ENCODE peak calls at places on chromosomes 13 and 19, in seven cellular contexts. One of them, this sample, is unnamed.

GRCh38 chr13:113960276-113960948 is 13.5 kb downstream of the C13orf46 start:
- DNase-seq in psoas muscle: no peak
- DNase-seq in heart right ventricle: no peak
- DNase-seq in WERI-Rb-1: no peak
- DNase-seq in suprapubic skin: no peak
- DNase-seq in cardiac fibroblast: no peak
- DNase-seq in AG09319: no peak
- DNase-seq in this sample: no peak

GRCh38 chr13:52847682-52848432 is 583 bp downstream of the PCDH8 start:
- DNase-seq in psoas muscle: no peak
- DNase-seq in heart right ventricle: no peak
- DNase-seq in WERI-Rb-1: no peak
- DNase-seq in suprapubic skin: no peak
- DNase-seq in cardiac fibroblast: no peak
- DNase-seq in AG09319: no peak
- DNase-seq in this sample: no peak

GRCh38 chr13:110912651-110913051 is 2.2 kb downstream of the ANKRD10 start:
- DNase-seq in psoas muscle: peak
- DNase-seq in heart right ventricle: no peak
- DNase-seq in WERI-Rb-1: no peak
- DNase-seq in suprapubic skin: no peak
- DNase-seq in cardiac fibroblast: peak
- DNase-seq in AG09319: no peak
- DNase-seq in this sample: no peak

GRCh38 chr13:59360108-59360507 is 803.6 kb downstream of the DIAPH3 start:
- DNase-seq in psoas muscle: no peak
- DNase-seq in heart right ventricle: no peak
- DNase-seq in WERI-Rb-1: no peak
- DNase-seq in suprapubic skin: no peak
- DNase-seq in cardiac fibroblast: peak
- DNase-seq in AG09319: no peak
- DNase-seq in this sample: no peak

GRCh38 chr13:94858856-94859811 is 146.8 kb upstream of the SOX21 start:
- DNase-seq in psoas muscle: peak
- DNase-seq in heart right ventricle: peak
- DNase-seq in WERI-Rb-1: no peak
- DNase-seq in suprapubic skin: peak
- DNase-seq in cardiac fibroblast: peak
- DNase-seq in AG09319: no peak
- DNase-seq in this sample: no peak

GRCh38 chr13:83752141-83752540 is 130.1 kb downstream of the SLITRK1 start:
- DNase-seq in psoas muscle: no peak
- DNase-seq in heart right ventricle: no peak
- DNase-seq in WERI-Rb-1: no peak
- DNase-seq in suprapubic skin: no peak
- DNase-seq in cardiac fibroblast: peak
- DNase-seq in AG09319: no peak
- DNase-seq in this sample: no peak

GRCh38 chr13:98443329-98443728 is 133.6 kb downstream of the STK24 start:
- DNase-seq in psoas muscle: no peak
- DNase-seq in heart right ventricle: no peak
- DNase-seq in WERI-Rb-1: no peak
- DNase-seq in suprapubic skin: no peak
- DNase-seq in cardiac fibroblast: peak
- DNase-seq in AG09319: peak
- DNase-seq in this sample: no peak

GRCh38 chr19:28130066-28130511 is 1082.9 kb downstream of the UQCRFS1 start:
- DNase-seq in psoas muscle: no peak
- DNase-seq in heart right ventricle: no peak
- DNase-seq in WERI-Rb-1: peak
- DNase-seq in suprapubic skin: no peak
- DNase-seq in cardiac fibroblast: no peak
- DNase-seq in AG09319: no peak
- DNase-seq in this sample: no peak

GRCh38 chr13:105805866-105806265 is 729.6 kb downstream of the EFNB2 start:
- DNase-seq in psoas muscle: no peak
- DNase-seq in heart right ventricle: no peak
- DNase-seq in WERI-Rb-1: no peak
- DNase-seq in suprapubic skin: no peak
- DNase-seq in cardiac fibroblast: no peak
- DNase-seq in AG09319: no peak
- DNase-seq in this sample: no peak

GRCh38 chr13:113835461-113836274 is 28.2 kb downstream of the GAS6 start:
- DNase-seq in psoas muscle: peak
- DNase-seq in heart right ventricle: peak
- DNase-seq in WERI-Rb-1: peak
- DNase-seq in suprapubic skin: no peak
- DNase-seq in cardiac fibroblast: peak
- DNase-seq in AG09319: peak
- DNase-seq in this sample: no peak

GRCh38 chr13:38944219-38944618 is 46.4 kb downstream of the STOML3 start:
- DNase-seq in psoas muscle: no peak
- DNase-seq in heart right ventricle: no peak
- DNase-seq in WERI-Rb-1: no peak
- DNase-seq in suprapubic skin: no peak
- DNase-seq in cardiac fibroblast: no peak
- DNase-seq in AG09319: no peak
- DNase-seq in this sample: no peak

GRCh38 chr13:76836311-76836710 is 49.9 kb downstream of the KCTD12 start:
- DNase-seq in psoas muscle: no peak
- DNase-seq in heart right ventricle: no peak
- DNase-seq in WERI-Rb-1: no peak
- DNase-seq in suprapubic skin: no peak
- DNase-seq in cardiac fibroblast: peak
- DNase-seq in AG09319: no peak
- DNase-seq in this sample: no peak

GRCh38 chr13:96284971-96285370 is 195.1 kb downstream of the HS6ST3 start:
- DNase-seq in psoas muscle: no peak
- DNase-seq in heart right ventricle: no peak
- DNase-seq in WERI-Rb-1: no peak
- DNase-seq in suprapubic skin: no peak
- DNase-seq in cardiac fibroblast: no peak
- DNase-seq in AG09319: no peak
- DNase-seq in this sample: no peak

GRCh38 chr19:14475251-14476073 is at the start of gene PTGER1:
- DNase-seq in psoas muscle: no peak
- DNase-seq in heart right ventricle: no peak
- DNase-seq in WERI-Rb-1: peak
- DNase-seq in suprapubic skin: peak
- DNase-seq in cardiac fibroblast: peak
- DNase-seq in AG09319: no peak
- DNase-seq in this sample: no peak

GRCh38 chr19:1833540-1833939 is 14.7 kb downstream of the REXO1 start:
- DNase-seq in psoas muscle: no peak
- DNase-seq in heart right ventricle: no peak
- DNase-seq in WERI-Rb-1: no peak
- DNase-seq in suprapubic skin: no peak
- DNase-seq in cardiac fibroblast: no peak
- DNase-seq in AG09319: no peak
- DNase-seq in this sample: no peak

DNA sequence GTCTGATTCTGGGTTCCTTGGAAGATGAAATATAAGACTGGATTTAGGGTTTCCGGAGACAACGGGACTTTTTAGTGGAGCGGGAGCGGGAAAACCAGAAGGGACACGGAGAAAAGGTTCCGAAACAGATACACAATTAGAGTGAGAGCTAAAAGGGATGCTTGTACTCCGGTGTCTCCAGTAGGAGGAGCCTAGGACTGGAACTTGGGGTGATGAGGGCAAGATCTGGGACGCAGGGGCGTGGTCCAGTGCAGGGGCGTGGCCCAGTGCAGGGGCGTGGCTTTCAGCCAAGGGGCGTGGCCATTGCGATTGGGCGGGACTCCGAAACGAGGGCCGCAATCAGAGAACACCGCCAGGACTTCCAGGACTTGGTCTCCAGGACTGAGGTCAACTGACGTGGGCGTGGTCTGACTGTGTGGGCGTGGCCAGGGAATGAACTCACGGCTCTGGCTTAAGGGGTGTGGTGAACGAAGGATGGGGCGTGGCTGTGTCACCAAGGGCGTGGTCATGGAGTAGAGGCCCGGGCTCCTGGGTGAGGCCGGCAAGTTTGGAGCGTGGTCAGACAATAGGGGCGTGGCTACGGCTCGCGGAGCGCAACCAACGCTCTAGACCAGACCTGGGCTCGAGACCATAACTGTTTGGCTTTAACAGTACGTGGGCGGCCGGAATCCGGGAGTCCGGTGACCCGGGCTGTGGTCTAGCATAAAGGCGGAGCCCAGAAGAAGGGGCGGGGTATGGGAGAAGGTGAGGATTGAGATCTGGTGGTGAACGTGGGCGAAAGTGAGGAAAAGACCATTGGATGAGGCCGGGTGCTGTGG is at the start of gene DKKL1:
- DNase-seq in psoas muscle: peak
- DNase-seq in heart right ventricle: peak
- DNase-seq in WERI-Rb-1: peak
- DNase-seq in suprapubic skin: peak
- DNase-seq in cardiac fibroblast: peak
- DNase-seq in AG09319: peak
- DNase-seq in this sample: peak
- TF ChIP-seq CTCF in psoas muscle: no peak
- TF ChIP-seq CTCF in heart right ventricle: peak
- TF ChIP-seq CTCF in WERI-Rb-1: peak
- TF ChIP-seq CTCF in suprapubic skin: no peak
- TF ChIP-seq CTCF in cardiac fibroblast: no peak
- TF ChIP-seq CTCF in AG09319: peak
- TF ChIP-seq CTCF in this sample: peak

GRCh38 chr19:19406878-19407639 is 1.6 kb downstream of the GATAD2A start:
- DNase-seq in psoas muscle: peak
- DNase-seq in heart right ventricle: no peak
- DNase-seq in WERI-Rb-1: peak
- DNase-seq in suprapubic skin: no peak
- DNase-seq in cardiac fibroblast: peak
- DNase-seq in AG09319: no peak
- DNase-seq in this sample: no peak
- TF ChIP-seq CTCF in psoas muscle: peak
- TF ChIP-seq CTCF in heart right ventricle: no peak
- TF ChIP-seq CTCF in WERI-Rb-1: peak
- TF ChIP-seq CTCF in suprapubic skin: no peak
- TF ChIP-seq CTCF in cardiac fibroblast: peak
- TF ChIP-seq CTCF in AG09319: peak
- TF ChIP-seq CTCF in this sample: peak

GRCh38 chr13:86567119-86567518 is 767.9 kb upstream of the SLITRK6 start:
- DNase-seq in psoas muscle: no peak
- DNase-seq in heart right ventricle: no peak
- DNase-seq in WERI-Rb-1: no peak
- DNase-seq in suprapubic skin: no peak
- DNase-seq in cardiac fibroblast: no peak
- DNase-seq in AG09319: no peak
- DNase-seq in this sample: no peak
- TF ChIP-seq CTCF in psoas muscle: no peak
- TF ChIP-seq CTCF in heart right ventricle: no peak
- TF ChIP-seq CTCF in WERI-Rb-1: no peak
- TF ChIP-seq CTCF in suprapubic skin: no peak
- TF ChIP-seq CTCF in cardiac fibroblast: no peak
- TF ChIP-seq CTCF in AG09319: no peak
- TF ChIP-seq CTCF in this sample: peak

GRCh38 chr13:86792153-86792651 is 879.0 kb upstream of the SLITRK5 start:
- DNase-seq in psoas muscle: no peak
- DNase-seq in heart right ventricle: no peak
- DNase-seq in WERI-Rb-1: no peak
- DNase-seq in suprapubic skin: peak
- DNase-seq in cardiac fibroblast: no peak
- DNase-seq in AG09319: no peak
- DNase-seq in this sample: peak
- TF ChIP-seq CTCF in psoas muscle: no peak
- TF ChIP-seq CTCF in heart right ventricle: no peak
- TF ChIP-seq CTCF in WERI-Rb-1: no peak
- TF ChIP-seq CTCF in suprapubic skin: no peak
- TF ChIP-seq CTCF in cardiac fibroblast: no peak
- TF ChIP-seq CTCF in AG09319: no peak
- TF ChIP-seq CTCF in this sample: no peak

DNA sequence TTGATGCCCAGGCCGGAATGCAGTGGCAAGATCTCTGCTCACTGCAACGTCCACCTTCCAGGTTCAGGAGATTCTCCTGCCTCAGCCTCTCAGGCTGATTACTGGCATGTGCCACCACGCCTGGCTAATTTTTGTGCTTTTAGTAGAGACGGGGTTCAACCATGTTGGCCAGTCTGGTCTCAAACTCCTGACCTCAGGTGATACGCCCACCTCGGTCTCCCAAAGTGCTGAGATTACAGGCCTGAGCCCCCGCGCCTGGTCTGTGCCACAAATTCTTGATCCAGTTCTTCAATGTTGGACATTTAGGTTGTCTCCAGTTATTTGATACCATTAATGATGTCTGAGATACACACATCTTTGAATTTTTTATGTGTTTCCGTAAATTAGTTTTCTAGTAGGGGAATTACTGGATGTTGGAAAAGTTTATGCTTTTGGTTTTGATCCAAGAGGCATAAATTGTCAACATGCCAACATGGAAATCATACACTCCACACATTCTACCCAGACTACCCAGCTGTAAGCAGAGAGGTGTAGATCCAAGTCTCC is 525 bp upstream of the COG3 start:
- DNase-seq in psoas muscle: no peak
- DNase-seq in heart right ventricle: no peak
- DNase-seq in WERI-Rb-1: no peak
- DNase-seq in suprapubic skin: no peak
- DNase-seq in cardiac fibroblast: no peak
- DNase-seq in AG09319: no peak
- DNase-seq in this sample: no peak
- TF ChIP-seq CTCF in psoas muscle: no peak
- TF ChIP-seq CTCF in heart right ventricle: no peak
- TF ChIP-seq CTCF in WERI-Rb-1: no peak
- TF ChIP-seq CTCF in suprapubic skin: no peak
- TF ChIP-seq CTCF in cardiac fibroblast: peak
- TF ChIP-seq CTCF in AG09319: no peak
- TF ChIP-seq CTCF in this sample: no peak

This sample was measured in chondrocyte.